ENCODE peak calls at places on chromosomes 11 and 22, in ten cellular contexts. D is T-cell; A is NCI-H510A; O is HTR-8/SVneo; T is KG1; C is activated naive CD4-positive, alpha-beta T cell treated with anti-CD3 and anti-CD28 coated beads, Interleukin-2, amount 10 ng/mL, durations not matched to agents 7 days and 5 days; R is A549; I is coronary artery; P is NAMALWA; Q is Calu3. L is an unnamed sample.
A peak's percentile ranks its signal among the peaks of the same experiment; 100 is the strongest.

GRCh38 chr11:27291302-27291889 is 71.6 kb downstream of the CCDC34 start:
- DNase-seq in D (no peak), A (no peak), O (no peak), T (no peak), C (no peak), R (no peak), I (no peak), P (peak; percentile 40), Q (peak; percentile 28), L (no peak)

GRCh38 chr11:122656073-122656630 is 630 bp downstream of the UBASH3B start:
- DNase-seq in D (peak; percentile 45), A (no peak), O (peak; percentile 46), T (peak; percentile 85), C (peak; percentile 66), R (peak; percentile 56), I (peak; percentile 78), P (peak; percentile 57), Q (peak; percentile 46), L (no peak)

GRCh38 chr11:18001191-18001590 is 11.7 kb downstream of the SERGEF start:
- DNase-seq in D (no peak), A (no peak), O (no peak), T (no peak), C (no peak), R (no peak), I (no peak), P (no peak), Q (no peak), L (no peak)

GRCh38 chr22:45083659-45084305 is 74.0 kb upstream of the PHF21B start:
- DNase-seq in D (no peak), A (no peak), O (peak; percentile 21), T (no peak), C (no peak), R (no peak), I (no peak), P (no peak), Q (no peak), L (no peak)

GRCh38 chr22:50731811-50732624 is 6.0 kb upstream of the ACR start:
- DNase-seq in D (peak; percentile 54), A (no peak), O (peak; percentile 61), T (no peak), C (peak; percentile 71), R (peak; percentile 48), I (no peak), P (peak; percentile 71), Q (peak; percentile 60), L (no peak)

GRCh38 chr11:69335461-69336386 is 41.8 kb downstream of the MYEOV start:
- DNase-seq in D (no peak), A (no peak), O (no peak), T (no peak), C (no peak), R (no peak), I (peak; percentile 33), P (no peak), Q (no peak), L (no peak)

GRCh38 chr22:37457093-37457893 is 28.9 kb downstream of the MFNG start:
- DNase-seq in D (peak; percentile 85), A (no peak), O (peak; percentile 70), T (peak; percentile 52), C (peak; percentile 92), R (peak; percentile 70), I (no peak), P (peak; percentile 79), Q (peak; percentile 95), L (peak; percentile 31)

GRCh38 chr22:37109242-37109917 is at the start of gene TMPRSS6:
- DNase-seq in D (no peak), A (no peak), O (no peak), T (no peak), C (no peak), R (no peak), I (no peak), P (no peak), Q (no peak), L (no peak)

GRCh38 chr22:30893434-30894370 is 74.9 kb downstream of the MORC2 start:
- DNase-seq in D (no peak), A (no peak), O (no peak), T (no peak), C (no peak), R (no peak), I (peak; percentile 64), P (no peak), Q (no peak), L (no peak)

GRCh38 chr22:41260871-41261270 is 20.1 kb upstream of the CHADL start:
- DNase-seq in D (no peak), A (no peak), O (no peak), T (no peak), C (no peak), R (no peak), I (no peak), P (no peak), Q (no peak), L (no peak)

GRCh38 chr11:73204711-73205121 is 13.4 kb upstream of the P2RY2 start:
- DNase-seq in D (no peak), A (no peak), O (no peak), T (peak; percentile 75), C (no peak), R (no peak), I (peak; percentile 72), P (no peak), Q (no peak), L (no peak)

GRCh38 chr11:30488304-30488998 is 97.7 kb downstream of the MPPED2 start:
- DNase-seq in D (no peak), A (peak; percentile 46), O (no peak), T (no peak), C (no peak), R (no peak), I (no peak), P (no peak), Q (peak; percentile 60), L (peak; percentile 79)

GRCh38 chr11:80720295-80720694 is 1279.5 kb upstream of the TENM4 start:
- DNase-seq in D (no peak), A (no peak), O (no peak), T (no peak), C (no peak), R (no peak), I (no peak), P (no peak), Q (no peak), L (no peak)

GRCh38 chr22:19506212-19506611 is 18.0 kb downstream of the CLDN5 start:
- DNase-seq in D (no peak), A (no peak), O (no peak), T (no peak), C (no peak), R (no peak), I (no peak), P (no peak), Q (no peak), L (no peak)

GRCh38 chr11:65224939-65225283 is 36.9 kb upstream of the POLA2 start:
- DNase-seq in D (no peak), A (no peak), O (peak; percentile 41), T (no peak), C (no peak), R (peak; percentile 35), I (no peak), P (no peak), Q (peak; percentile 27), L (no peak)

GRCh38 chr22:22348815-22349454 is 104.3 kb downstream of the VPREB1 start:
- DNase-seq in D (no peak), A (no peak), O (no peak), T (no peak), C (no peak), R (no peak), I (no peak), P (no peak), Q (no peak), L (no peak)

GRCh38 chr11:45484326-45484725 is 181.1 kb downstream of the CHST1 start:
- DNase-seq in D (no peak), A (no peak), O (no peak), T (no peak), C (no peak), R (no peak), I (peak; percentile 66), P (no peak), Q (no peak), L (no peak)

GRCh38 chr11:63445720-63446119 is 45.2 kb downstream of the PLAAT5 start:
- DNase-seq in D (no peak), A (no peak), O (no peak), T (no peak), C (no peak), R (no peak), I (no peak), P (no peak), Q (no peak), L (no peak)

GRCh38 chr11:123137496-123138270 is 57.4 kb downstream of the CLMP start:
- DNase-seq in D (no peak), A (no peak), O (no peak), T (no peak), C (no peak), R (no peak), I (peak; percentile 85), P (no peak), Q (no peak), L (peak; percentile 37)

GRCh38 chr11:86156397-86156977 is 87.6 kb upstream of the PICALM start:
- DNase-seq in D (no peak), A (no peak), O (no peak), T (no peak), C (no peak), R (no peak), I (no peak), P (no peak), Q (no peak), L (no peak)

GRCh38 chr11:46352063-46352841 is 5.0 kb downstream of the DGKZ start:
- DNase-seq in D (peak; percentile 78), A (no peak), O (peak; percentile 29), T (no peak), C (peak; percentile 82), R (no peak), I (no peak), P (peak; percentile 53), Q (peak; percentile 30), L (no peak)